ENCODE peak calls at places on chromosomes 13 and 19, in eight cellular contexts. H, A, C, S, M, R, V and I are unnamed samples.

GRCh38 chr13:95704510-95704909 is 27.6 kb downstream of the DNAJC3 start:
- DNase-seq in H (no peak), A (no peak), C (no peak), S (no peak), M (no peak), R (no peak), V (no peak), I (no peak)

GRCh38 chr13:71149498-71150363 is 717.3 kb downstream of the DACH1 start:
- DNase-seq in H (no peak), A (no peak), C (no peak), S (no peak), M (no peak), R (no peak), V (no peak), I (no peak)

GRCh38 chr13:80553041-80553440 is 212.1 kb upstream of the SPRY2 start:
- DNase-seq in H (no peak), A (no peak), C (no peak), S (no peak), M (no peak), R (no peak), V (no peak), I (no peak)

GRCh38 chr19:17602872-17603552 is 47.6 kb downstream of the COLGALT1 start:
- DNase-seq in H (no peak), A (no peak), C (no peak), S (no peak), M (no peak), R (no peak), V (no peak), I (no peak)

GRCh38 chr19:10471909-10472308 is 31.2 kb downstream of the KEAP1 start:
- DNase-seq in H (no peak), A (peak), C (no peak), S (no peak), M (no peak), R (no peak), V (no peak), I (peak)

GRCh38 chr13:102721800-102722231 is 27.0 kb upstream of the METTL21C start:
- DNase-seq in H (peak), A (peak), C (no peak), S (no peak), M (no peak), R (no peak), V (no peak), I (peak)

GRCh38 chr19:2477141-2477710 is 1.3 kb downstream of the GADD45B start:
- DNase-seq in H (no peak), A (peak), C (no peak), S (peak), M (peak), R (peak), V (no peak), I (peak)

GRCh38 chr13:52455677-52456041 is 381 bp downstream of the CKAP2 start:
- DNase-seq in H (peak), A (peak), C (no peak), S (peak), M (peak), R (peak), V (peak), I (peak)

GRCh38 chr19:14516746-14517438 is 1.3 kb downstream of the DNAJB1 start:
- DNase-seq in H (no peak), A (no peak), C (no peak), S (no peak), M (no peak), R (no peak), V (no peak), I (no peak)

GRCh38 chr19:55585658-55586339 is 5.2 kb upstream of the ZNF579 start:
- DNase-seq in H (no peak), A (peak), C (no peak), S (peak), M (peak), R (peak), V (peak), I (peak)

GRCh38 chr19:19224852-19225494 is 13.2 kb downstream of the NCAN start:
- DNase-seq in H (no peak), A (peak), C (no peak), S (no peak), M (peak), R (peak), V (peak), I (peak)

GRCh38 chr19:5358173-5358800 is 17.7 kb upstream of the PTPRS start:
- DNase-seq in H (no peak), A (peak), C (no peak), S (no peak), M (no peak), R (no peak), V (no peak), I (peak)

GRCh38 chr19:49844138-49844740 is 6.7 kb upstream of the PTOV1 start:
- DNase-seq in H (no peak), A (no peak), C (no peak), S (no peak), M (no peak), R (no peak), V (no peak), I (no peak)

GRCh38 chr19:49847731-49848696 is 2.9 kb upstream of the PTOV1 start:
- DNase-seq in H (peak), A (peak), C (peak), S (no peak), M (no peak), R (no peak), V (no peak), I (peak)

GRCh38 chr19:49846408-49846807 is 4.6 kb upstream of the PTOV1 start:
- DNase-seq in H (no peak), A (no peak), C (no peak), S (no peak), M (no peak), R (no peak), V (no peak), I (no peak)

GRCh38 chr19:49843265-49843664 is 7.7 kb upstream of the PTOV1 start:
- DNase-seq in H (no peak), A (no peak), C (no peak), S (no peak), M (no peak), R (no peak), V (no peak), I (no peak)

DNA sequence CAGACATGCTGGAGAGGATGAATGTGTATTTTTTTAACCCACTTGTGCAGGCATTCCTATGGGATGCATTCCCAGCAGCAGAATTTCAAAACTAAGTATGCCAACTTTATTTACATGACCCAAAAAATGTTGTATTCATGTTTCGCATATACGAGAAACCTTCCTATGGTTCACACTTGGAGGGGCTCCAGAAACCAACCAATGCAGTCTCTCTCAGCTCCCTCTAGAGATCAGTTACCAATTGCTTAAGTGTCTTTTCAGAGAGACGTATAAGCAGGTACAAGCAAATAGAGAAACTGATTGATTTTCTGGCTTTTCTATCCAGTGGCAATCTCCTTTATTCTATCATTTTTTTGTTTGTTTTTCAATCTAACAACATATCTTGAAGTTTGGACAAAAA is 5.5 kb upstream of the PTOV1 start:
- DNase-seq in H (no peak), A (no peak), C (no peak), S (no peak), M (no peak), R (no peak), V (no peak), I (peak)
- TF ChIP-seq CTCF in H (peak), A (no peak), C (no peak), S (no peak), M (no peak), R (no peak), V (no peak), I (peak)

DNA sequence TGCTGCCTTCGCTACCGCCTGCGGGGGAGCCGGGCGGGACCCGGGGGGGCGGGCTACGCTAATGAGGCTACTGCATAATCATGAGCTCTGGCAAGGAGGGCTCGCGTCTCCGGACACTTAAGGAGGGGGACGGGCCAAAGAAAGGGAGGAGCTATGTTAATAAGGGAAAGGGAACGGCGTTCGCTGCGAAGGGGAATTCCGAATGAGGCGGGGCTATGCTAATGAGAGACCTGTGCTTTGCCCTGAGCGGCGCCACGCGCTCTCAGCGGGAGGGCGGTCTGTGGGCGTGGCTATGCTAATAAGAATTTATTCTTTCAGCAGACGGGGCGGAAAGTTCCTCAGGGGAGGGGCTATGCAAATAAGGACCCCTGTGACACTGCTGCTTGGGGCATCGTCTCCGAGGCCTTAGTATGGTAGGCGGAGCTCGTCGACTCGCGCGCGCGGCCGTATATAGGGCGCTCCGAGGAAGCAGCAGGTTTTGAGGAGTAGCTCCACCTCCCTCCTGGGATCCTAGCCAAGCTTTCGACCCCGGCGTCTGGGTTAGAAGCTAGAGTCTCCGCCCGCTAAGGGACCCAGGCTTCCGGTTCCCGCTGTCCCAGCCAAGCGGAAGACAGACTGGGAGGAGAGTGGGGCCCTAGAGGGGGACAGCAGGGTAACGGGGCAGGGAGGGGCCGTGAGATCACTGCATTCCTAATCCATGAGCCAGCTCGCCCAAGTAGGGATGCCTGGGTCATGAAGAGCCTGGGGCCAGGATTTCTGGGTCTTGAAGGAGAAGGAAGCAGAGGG is at the start of gene RRAS:
- DNase-seq in H (peak), A (peak), C (peak), S (peak), M (peak), R (peak), V (peak), I (peak)
- TF ChIP-seq CTCF in H (no peak), A (no peak), C (no peak), S (no peak), M (no peak), R (no peak), V (no peak), I (no peak)

DNA sequence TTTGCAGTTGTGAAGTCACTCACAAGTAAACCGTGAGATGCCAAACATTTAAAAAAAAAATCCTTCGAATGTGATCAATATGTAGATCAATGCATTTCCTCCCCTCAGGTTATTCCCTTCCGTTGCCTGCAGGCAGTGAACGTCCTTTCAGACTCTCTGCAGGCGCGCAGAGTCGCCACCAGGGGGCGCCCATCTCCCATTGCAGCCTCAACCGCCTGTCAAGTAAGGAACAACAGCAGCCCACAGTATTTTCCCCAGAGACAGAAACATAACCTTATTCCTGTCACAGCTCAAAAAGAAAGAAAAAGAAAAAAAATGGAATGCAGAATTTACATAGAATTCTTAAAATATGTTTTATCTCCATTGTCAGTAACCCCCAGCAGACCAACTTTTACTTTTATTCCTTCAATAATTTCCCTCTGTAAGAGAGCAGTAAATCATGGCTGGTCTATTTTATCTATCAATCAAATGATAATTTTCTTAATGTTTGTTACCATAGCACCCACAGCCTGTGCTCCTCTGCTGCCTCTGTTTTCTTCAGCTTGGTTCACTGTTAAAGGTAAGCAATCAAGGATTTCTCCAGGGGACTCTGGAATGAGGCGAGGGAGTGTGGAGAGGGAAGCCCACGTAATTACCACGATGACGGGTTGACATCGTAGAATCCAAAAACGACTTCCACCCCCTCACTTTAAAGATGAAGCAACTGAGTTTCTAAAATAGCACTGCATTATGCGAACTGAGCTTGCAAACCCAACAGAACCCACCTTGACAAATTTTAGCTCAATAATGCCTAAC is 637.6 kb upstream of the ARGLU1 start:
- DNase-seq in H (no peak), A (peak), C (no peak), S (peak), M (no peak), R (peak), V (peak), I (peak)
- TF ChIP-seq CTCF in H (peak), A (peak), C (peak), S (peak), M (no peak), R (peak), V (peak), I (peak)

DNA sequence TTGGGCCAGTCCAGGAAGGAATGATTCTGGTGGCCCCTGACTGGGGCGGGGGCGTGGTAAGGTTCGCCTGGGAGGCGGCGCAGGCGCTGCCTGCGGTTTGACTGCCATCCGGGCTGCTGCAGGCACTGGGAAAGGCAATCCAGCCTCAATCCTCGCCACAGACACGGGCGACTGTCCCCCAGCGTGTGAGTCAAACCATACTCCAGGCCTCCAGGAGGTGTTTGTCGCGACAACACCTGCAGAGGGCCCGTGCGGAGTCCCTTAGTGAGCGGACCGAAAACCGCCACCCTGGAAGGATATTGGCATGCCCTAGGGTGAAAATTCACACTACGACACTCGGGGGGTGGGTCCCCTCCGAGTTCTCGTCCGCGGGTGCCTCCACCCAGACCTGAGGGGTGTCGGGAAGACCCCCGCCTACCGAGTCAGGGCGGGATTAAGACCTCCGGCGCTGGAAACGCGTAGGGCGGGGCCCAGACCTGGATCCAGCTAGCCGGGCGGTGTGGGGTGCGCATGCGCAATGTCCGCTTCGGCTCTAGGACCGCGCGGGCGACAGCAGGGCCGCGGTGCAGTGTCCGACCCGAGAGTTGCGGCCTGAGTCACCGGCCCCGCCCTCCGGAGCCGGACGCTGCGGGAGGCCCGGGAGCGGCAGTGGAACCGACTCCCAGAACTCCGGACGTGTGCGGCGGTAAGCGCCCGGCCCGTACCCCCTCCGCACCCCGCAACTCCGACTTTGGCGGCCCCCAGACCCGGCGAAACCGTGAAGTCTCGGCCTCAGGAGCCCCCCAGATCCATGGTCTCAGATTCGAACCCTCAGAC is at the start of gene CAPNS1:
- DNase-seq in H (peak), A (peak), C (peak), S (peak), M (peak), R (peak), V (peak), I (peak)
- TF ChIP-seq CTCF in H (no peak), A (no peak), C (peak), S (peak), M (no peak), R (peak), V (no peak), I (no peak)

GRCh38 chr13:74479124-74479523 is 344.9 kb upstream of the KLF12 start:
- DNase-seq in H (no peak), A (no peak), C (no peak), S (no peak), M (no peak), R (no peak), V (no peak), I (no peak)
- TF ChIP-seq CTCF in H (no peak), A (no peak), C (no peak), S (no peak), M (no peak), R (no peak), V (no peak), I (no peak)